ENCODE peak calls at places on chromosomes 12 and 14, in five cellular contexts. Y is tibial artery, S is lower lobe of right lung, D is skeletal muscle cell, B is heart right ventricle. V is an unnamed sample.

GRCh38 chr12:124381454-124382207 is 86.7 kb downstream of the RFLNA start:
- DNase-seq in Y (peak), S (peak), D (no peak), B (peak), V (no peak)

GRCh38 chr12:117489671-117490070 is 128.2 kb upstream of the NOS1 start:
- DNase-seq in Y (no peak), S (no peak), D (no peak), B (no peak), V (no peak)

GRCh38 chr12:111444706-111445310 is 39.1 kb downstream of the SH2B3 start:
- DNase-seq in Y (peak), S (peak), D (no peak), B (peak), V (peak)

GRCh38 chr12:25362646-25363045 is 111.9 kb upstream of the KRAS start:
- DNase-seq in Y (no peak), S (no peak), D (no peak), B (no peak), V (no peak)

GRCh38 chr12:123102781-123103503 is 47.9 kb downstream of the PITPNM2 start:
- DNase-seq in Y (no peak), S (no peak), D (no peak), B (no peak), V (no peak)

GRCh38 chr12:109240365-109240764 is 68.7 kb downstream of the FOXN4 start:
- DNase-seq in Y (no peak), S (no peak), D (no peak), B (no peak), V (no peak)

GRCh38 chr12:57541717-57542116 is 5.3 kb downstream of the DCTN2 start:
- DNase-seq in Y (no peak), S (no peak), D (no peak), B (no peak), V (no peak)

GRCh38 chr14:96445844-96446710 is 54.1 kb downstream of the AK7 start:
- DNase-seq in Y (no peak), S (no peak), D (no peak), B (no peak), V (no peak)

GRCh38 chr12:82695531-82695930 is 8.8 kb downstream of the TMTC2 start:
- DNase-seq in Y (no peak), S (no peak), D (no peak), B (no peak), V (no peak)

GRCh38 chr12:5716991-5717390 is 228.1 kb downstream of the ANO2 start:
- DNase-seq in Y (no peak), S (no peak), D (no peak), B (no peak), V (no peak)

GRCh38 chr12:27148373-27148772 is 66.0 kb upstream of the C12orf71 start:
- DNase-seq in Y (no peak), S (no peak), D (no peak), B (no peak), V (no peak)

GRCh38 chr12:15268927-15269552 is 47.8 kb upstream of the RERG start:
- DNase-seq in Y (no peak), S (no peak), D (no peak), B (no peak), V (peak)

GRCh38 chr14:23544511-23545447 is 6.8 kb downstream of the ZFHX2 start:
- DNase-seq in Y (peak), S (no peak), D (no peak), B (peak), V (peak)

GRCh38 chr14:29462271-29462670 is 465.4 kb downstream of the PRKD1 start:
- DNase-seq in Y (no peak), S (no peak), D (no peak), B (no peak), V (no peak)

GRCh38 chr12:19833775-19834501 is 394.6 kb downstream of the AEBP2 start:
- DNase-seq in Y (no peak), S (no peak), D (peak), B (no peak), V (peak)

GRCh38 chr14:94037954-94038353 is 11.8 kb downstream of the OTUB2 start:
- DNase-seq in Y (no peak), S (no peak), D (no peak), B (no peak), V (no peak)

GRCh38 chr14:56065621-56066295 is 52.5 kb upstream of the PELI2 start:
- DNase-seq in Y (no peak), S (no peak), D (no peak), B (no peak), V (no peak)

GRCh38 chr14:102516531-102517411 is 7.2 kb upstream of the ANKRD9 start:
- DNase-seq in Y (no peak), S (peak), D (no peak), B (peak), V (peak)

GRCh38 chr12:25482637-25483036 is 70.4 kb downstream of the LMNTD1 start:
- DNase-seq in Y (no peak), S (no peak), D (no peak), B (no peak), V (no peak)

GRCh38 chr12:132052191-132052932 is 91.8 kb downstream of the DDX51 start:
- DNase-seq in Y (no peak), S (no peak), D (no peak), B (no peak), V (no peak)

GRCh38 chr14:61585598-61586538 is 109.4 kb upstream of the HIF1A start:
- DNase-seq in Y (peak), S (no peak), D (no peak), B (peak), V (no peak)

GRCh38 chr14:67240168-67240932 is 885 bp upstream of the PALS1 start:
- DNase-seq in Y (peak), S (peak), D (no peak), B (peak), V (peak)

GRCh38 chr12:30169839-30170591 is 386.3 kb upstream of the TMTC1 start:
- DNase-seq in Y (no peak), S (no peak), D (no peak), B (no peak), V (peak)

GRCh38 chr12:72444125-72444524 is 172.0 kb downstream of the TRHDE start:
- DNase-seq in Y (no peak), S (no peak), D (no peak), B (no peak), V (peak)

DNA sequence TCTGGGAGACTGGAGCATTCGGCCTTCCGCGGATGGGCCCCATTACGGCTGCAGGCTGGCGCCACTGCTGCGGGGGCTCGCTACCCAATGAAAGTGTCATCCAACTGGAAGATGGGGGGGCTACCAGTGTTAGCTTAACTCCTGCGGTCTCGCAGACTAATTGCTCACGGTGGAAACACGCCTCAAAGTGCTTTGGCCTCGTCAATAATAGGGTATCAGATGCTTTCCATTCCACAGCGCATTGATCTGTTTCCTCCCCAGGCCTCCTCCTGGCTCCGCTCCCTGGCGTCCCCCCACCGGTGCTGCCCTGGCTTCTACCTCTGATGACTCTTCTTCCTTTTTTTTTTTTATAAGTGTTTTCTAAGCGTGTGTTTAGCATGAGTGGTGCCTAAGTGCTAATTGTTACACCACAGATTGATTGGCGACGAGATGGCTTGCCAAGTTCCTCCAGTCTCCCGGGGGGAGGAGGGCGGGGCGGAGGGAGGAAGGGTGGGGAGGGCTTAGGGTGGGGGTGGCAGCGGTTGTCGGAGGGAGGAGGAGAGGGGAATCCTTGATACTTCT is 678.2 kb downstream of the MED13L start:
- DNase-seq in Y (no peak), S (no peak), D (peak), B (peak), V (peak)
- H3K4me3 ChIP-seq in Y (peak), S (peak), D (peak), B (peak), V (no peak)

DNA sequence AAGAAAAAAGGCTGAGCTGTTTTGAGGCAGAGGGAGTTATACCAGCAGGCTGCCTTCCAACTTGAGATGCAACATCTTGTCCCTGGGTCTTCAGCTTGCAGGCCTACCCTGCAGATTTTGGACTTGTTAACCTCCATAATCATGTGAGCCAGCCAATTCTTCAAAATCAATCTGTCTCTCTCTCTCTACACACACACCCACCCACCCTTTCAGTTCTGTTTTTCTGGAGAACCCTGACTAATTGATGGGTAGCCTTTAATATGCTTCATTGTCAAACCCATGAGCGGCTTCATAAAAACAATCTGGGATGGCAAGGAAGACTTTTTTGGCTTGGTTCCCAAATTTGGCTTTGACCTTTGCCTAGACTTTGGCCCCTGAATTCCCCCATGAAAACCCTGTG is 113.9 kb downstream of the TMX1 start:
- DNase-seq in Y (no peak), S (no peak), D (no peak), B (no peak), V (no peak)
- H3K4me3 ChIP-seq in Y (no peak), S (no peak), D (no peak), B (no peak), V (no peak)

GRCh38 chr12:38490941-38491340 is 174.4 kb downstream of the ALG10B start:
- DNase-seq in Y (no peak), S (no peak), D (no peak), B (no peak), V (no peak)
- H3K4me3 ChIP-seq in Y (no peak), S (no peak), D (no peak), B (no peak), V (no peak)

GRCh38 chr14:89040438-89041244 is 216.2 kb downstream of the TTC8 start:
- DNase-seq in Y (peak), S (peak), D (peak), B (peak), V (peak)

GRCh38 chr14:89037065-89037464 is 212.6 kb downstream of the TTC8 start:
- DNase-seq in Y (no peak), S (no peak), D (no peak), B (no peak), V (no peak)

GRCh38 chr14:89042021-89042420 is 217.6 kb downstream of the TTC8 start:
- DNase-seq in Y (no peak), S (no peak), D (no peak), B (no peak), V (no peak)

GRCh38 chr14:89040080-89040437 is 215.6 kb downstream of the TTC8 start:
- DNase-seq in Y (no peak), S (no peak), D (no peak), B (no peak), V (no peak)

DNA sequence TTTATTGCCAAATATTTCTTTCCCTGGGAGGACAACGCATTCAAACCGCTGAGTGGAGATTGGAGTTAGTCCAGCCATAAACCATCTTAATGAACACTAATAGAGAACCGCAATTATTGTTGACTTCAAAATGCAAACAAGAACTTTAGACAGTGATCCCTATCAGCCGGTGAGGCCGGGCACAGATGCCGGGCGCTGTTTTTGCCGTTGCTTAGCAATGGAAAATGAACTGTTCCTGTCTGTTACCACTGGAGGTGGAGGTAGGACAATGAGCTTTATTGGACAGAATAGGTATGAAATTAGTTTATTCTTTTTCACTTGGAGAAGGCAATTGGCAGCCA is 216.8 kb downstream of the TTC8 start:
- DNase-seq in Y (peak), S (no peak), D (no peak), B (peak), V (no peak)
- H3K4me3 ChIP-seq in Y (peak), S (peak), D (peak), B (peak), V (no peak)

GRCh38 chr12:93860659-93861373 is 183.6 kb downstream of the CRADD start:
- DNase-seq in Y (no peak), S (no peak), D (no peak), B (no peak), V (no peak)

GRCh38 chr12:93857279-93857894 is 180.2 kb downstream of the CRADD start:
- DNase-seq in Y (no peak), S (no peak), D (peak), B (no peak), V (no peak)

GRCh38 chr12:93853698-93854478 is 176.7 kb downstream of the CRADD start:
- DNase-seq in Y (peak), S (no peak), D (no peak), B (no peak), V (peak)

GRCh38 chr12:93855265-93855664 is 178.1 kb downstream of the CRADD start:
- DNase-seq in Y (no peak), S (no peak), D (no peak), B (no peak), V (no peak)

GRCh38 chr12:93857917-93858513 is 180.8 kb downstream of the CRADD start:
- DNase-seq in Y (no peak), S (no peak), D (peak), B (no peak), V (no peak)
- H3K4me3 ChIP-seq in Y (no peak), S (no peak), D (no peak), B (no peak), V (no peak)

GRCh38 chr12:89416049-89416792 is 63.9 kb upstream of the DUSP6 start:
- DNase-seq in Y (no peak), S (no peak), D (no peak), B (no peak), V (no peak)

GRCh38 chr12:89414322-89414721 is 62.0 kb upstream of the DUSP6 start:
- DNase-seq in Y (no peak), S (no peak), D (no peak), B (no peak), V (no peak)

GRCh38 chr12:89418228-89418910 is 66.1 kb upstream of the DUSP6 start:
- DNase-seq in Y (peak), S (peak), D (no peak), B (no peak), V (no peak)

GRCh38 chr12:89414851-89415250 is 62.5 kb upstream of the DUSP6 start:
- DNase-seq in Y (no peak), S (no peak), D (no peak), B (no peak), V (peak)

GRCh38 chr12:89417246-89417977 is 65.1 kb upstream of the DUSP6 start:
- DNase-seq in Y (no peak), S (no peak), D (no peak), B (no peak), V (no peak)
- H3K4me3 ChIP-seq in Y (no peak), S (no peak), D (no peak), B (no peak), V (no peak)

DNA sequence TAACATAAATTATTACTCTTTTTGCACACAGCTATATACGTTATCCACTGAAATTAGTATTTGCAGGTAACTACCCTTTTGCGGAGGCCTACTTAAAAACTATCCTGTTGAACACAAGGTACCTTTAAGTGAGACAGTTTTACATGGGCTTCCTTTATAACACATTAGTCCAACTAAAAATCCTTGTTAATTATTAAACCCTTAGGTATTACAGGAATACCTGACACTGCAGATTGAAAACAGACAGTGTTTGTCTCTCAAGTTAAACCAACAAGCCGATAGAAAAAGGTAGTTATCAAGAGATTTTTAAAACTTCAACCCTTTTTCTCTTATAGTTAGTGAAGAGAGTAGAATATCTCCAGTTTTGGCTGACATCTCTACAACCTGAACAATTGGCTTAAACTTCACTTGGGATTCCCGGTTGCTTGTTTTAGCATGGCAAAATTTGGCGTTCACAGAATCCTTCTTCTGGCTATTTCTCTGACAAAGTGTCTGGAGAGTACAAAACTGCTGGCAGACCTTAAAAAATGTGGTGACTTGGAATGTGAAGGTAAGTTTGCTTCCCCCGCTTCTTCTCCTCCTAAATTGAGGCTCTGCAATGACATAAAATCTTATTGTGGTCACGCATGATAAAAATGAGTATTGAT is at the start of gene MIA2:
- DNase-seq in Y (no peak), S (no peak), D (no peak), B (no peak), V (no peak)
- H3K4me3 ChIP-seq in Y (no peak), S (peak), D (no peak), B (no peak), V (no peak)

GRCh38 chr12:54980341-54980740 is 4.2 kb downstream of the TESPA1 start:
- DNase-seq in Y (no peak), S (no peak), D (no peak), B (no peak), V (no peak)

GRCh38 chr12:54984602-54985376 is at the start of gene TESPA1:
- DNase-seq in Y (peak), S (peak), D (no peak), B (peak), V (no peak)

GRCh38 chr12:54977857-54978256 is 6.7 kb downstream of the TESPA1 start:
- DNase-seq in Y (no peak), S (no peak), D (no peak), B (no peak), V (no peak)

GRCh38 chr12:54983536-54984102 is 943 bp downstream of the TESPA1 start:
- DNase-seq in Y (no peak), S (no peak), D (no peak), B (no peak), V (no peak)

DNA sequence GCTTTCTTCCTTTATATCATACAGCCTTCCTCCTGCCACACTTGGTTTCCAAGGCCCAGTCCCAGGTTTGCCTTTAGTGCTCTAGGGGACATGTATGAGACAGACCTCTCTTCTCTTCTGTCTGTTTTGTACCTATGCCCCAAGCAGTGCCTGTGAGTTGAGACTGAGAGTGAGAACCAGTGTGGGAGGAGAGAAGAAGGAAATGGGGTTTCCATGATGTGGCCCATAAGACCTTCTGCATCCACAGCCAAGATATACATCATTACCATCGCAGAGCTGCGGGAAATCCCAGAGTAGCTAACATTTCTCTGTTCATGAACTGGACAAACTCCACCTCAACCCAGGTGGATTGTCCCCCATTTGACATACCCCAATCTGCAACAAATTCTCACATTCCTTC is 2.8 kb downstream of the TESPA1 start:
- DNase-seq in Y (no peak), S (no peak), D (no peak), B (no peak), V (no peak)
- H3K4me3 ChIP-seq in Y (no peak), S (no peak), D (no peak), B (no peak), V (no peak)

GRCh38 chr12:53219956-53220856 is 11.8 kb downstream of the RARG start:
- DNase-seq in Y (peak), S (peak), D (peak), B (peak), V (peak)

GRCh38 chr12:53219116-53219955 is 12.3 kb upstream of the ITGB7 start:
- DNase-seq in Y (no peak), S (peak), D (no peak), B (peak), V (no peak)

GRCh38 chr12:53217930-53218307 is 10.9 kb upstream of the ITGB7 start:
- DNase-seq in Y (no peak), S (peak), D (no peak), B (no peak), V (peak)

GRCh38 chr12:53217049-53217929 is 10.2 kb upstream of the ITGB7 start:
- DNase-seq in Y (no peak), S (peak), D (no peak), B (peak), V (peak)

GRCh38 chr12:53218551-53219114 is 11.6 kb upstream of the ITGB7 start:
- DNase-seq in Y (no peak), S (peak), D (no peak), B (peak), V (peak)
- H3K4me3 ChIP-seq in Y (peak), S (peak), D (peak), B (peak), V (peak)

DNA sequence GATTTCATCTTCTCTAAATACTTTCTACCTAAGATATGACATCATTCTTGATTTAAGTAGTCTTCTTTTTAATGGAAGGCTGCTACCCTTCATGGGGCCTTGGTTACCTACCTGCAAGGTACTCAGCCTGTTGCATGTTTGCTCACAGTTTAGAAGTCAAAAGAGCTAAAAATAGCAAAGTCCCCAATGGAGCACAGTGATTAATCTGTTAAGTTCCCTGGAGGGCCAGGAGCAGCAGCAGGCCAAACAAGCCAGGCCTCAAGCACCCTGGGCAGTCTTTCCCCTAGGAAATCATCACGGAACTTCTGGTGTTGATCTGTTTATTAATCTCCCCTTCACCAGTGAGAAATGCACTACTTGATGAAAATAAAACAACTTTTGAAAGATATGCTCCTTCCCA is 24.0 kb upstream of the SLC8A3 start:
- DNase-seq in Y (no peak), S (no peak), D (no peak), B (no peak), V (no peak)
- H3K4me3 ChIP-seq in Y (no peak), S (no peak), D (no peak), B (no peak), V (no peak)